ENCODE peak calls at places on chromosomes 5 and 9, in seven cellular contexts. One of them, this sample, is unnamed.

GRCh38 chr9:99071313-99072039 is 33.4 kb upstream of the TGFBR1 start:
- DNase-seq in germinal center: no peak
- DNase-seq in NCI-H2107: no peak
- DNase-seq in mesendoderm: no peak
- DNase-seq in T-helper 2 cell: no peak
- DNase-seq in heart left ventricle: no peak
- DNase-seq in immature natural killer cell: no peak
- DNase-seq in this sample: no peak

GRCh38 chr9:86322973-86323644 is 31.1 kb downstream of the TUT7 start:
- DNase-seq in germinal center: no peak
- DNase-seq in NCI-H2107: no peak
- DNase-seq in mesendoderm: no peak
- DNase-seq in T-helper 2 cell: no peak
- DNase-seq in heart left ventricle: no peak
- DNase-seq in immature natural killer cell: no peak
- DNase-seq in this sample: no peak

GRCh38 chr9:22813520-22813919 is 366.9 kb downstream of the DMRTA1 start:
- DNase-seq in germinal center: no peak
- DNase-seq in NCI-H2107: no peak
- DNase-seq in mesendoderm: peak
- DNase-seq in T-helper 2 cell: no peak
- DNase-seq in heart left ventricle: no peak
- DNase-seq in immature natural killer cell: no peak
- DNase-seq in this sample: peak

GRCh38 chr5:132369012-132369470 is 469 bp upstream of the SLC22A5 start:
- DNase-seq in germinal center: no peak
- DNase-seq in NCI-H2107: no peak
- DNase-seq in mesendoderm: no peak
- DNase-seq in T-helper 2 cell: no peak
- DNase-seq in heart left ventricle: no peak
- DNase-seq in immature natural killer cell: no peak
- DNase-seq in this sample: peak

GRCh38 chr5:179530069-179530998 is 20.0 kb upstream of the RUFY1 start:
- DNase-seq in germinal center: peak
- DNase-seq in NCI-H2107: no peak
- DNase-seq in mesendoderm: peak
- DNase-seq in T-helper 2 cell: peak
- DNase-seq in heart left ventricle: peak
- DNase-seq in immature natural killer cell: peak
- DNase-seq in this sample: no peak

GRCh38 chr5:31236339-31236738 is 42.9 kb downstream of the CDH6 start:
- DNase-seq in germinal center: no peak
- DNase-seq in NCI-H2107: no peak
- DNase-seq in mesendoderm: no peak
- DNase-seq in T-helper 2 cell: no peak
- DNase-seq in heart left ventricle: no peak
- DNase-seq in immature natural killer cell: no peak
- DNase-seq in this sample: no peak

GRCh38 chr5:127766556-127767335 is 63.6 kb downstream of the CCDC192 start:
- DNase-seq in germinal center: no peak
- DNase-seq in NCI-H2107: no peak
- DNase-seq in mesendoderm: peak
- DNase-seq in T-helper 2 cell: no peak
- DNase-seq in heart left ventricle: no peak
- DNase-seq in immature natural killer cell: no peak
- DNase-seq in this sample: no peak

GRCh38 chr9:132641216-132641615 is 28.6 kb downstream of the DDX31 start:
- DNase-seq in germinal center: no peak
- DNase-seq in NCI-H2107: no peak
- DNase-seq in mesendoderm: no peak
- DNase-seq in T-helper 2 cell: no peak
- DNase-seq in heart left ventricle: no peak
- DNase-seq in immature natural killer cell: no peak
- DNase-seq in this sample: no peak

GRCh38 chr5:58188287-58188651 is 271.6 kb downstream of the PLK2 start:
- DNase-seq in germinal center: no peak
- DNase-seq in NCI-H2107: no peak
- DNase-seq in mesendoderm: peak
- DNase-seq in T-helper 2 cell: no peak
- DNase-seq in heart left ventricle: no peak
- DNase-seq in immature natural killer cell: no peak
- DNase-seq in this sample: no peak

GRCh38 chr5:150469718-150470470 is 20.4 kb upstream of the RPS14 start:
- DNase-seq in germinal center: no peak
- DNase-seq in NCI-H2107: no peak
- DNase-seq in mesendoderm: peak
- DNase-seq in T-helper 2 cell: no peak
- DNase-seq in heart left ventricle: no peak
- DNase-seq in immature natural killer cell: no peak
- DNase-seq in this sample: no peak